ENCODE peak calls at places on chromosomes 3 and 15, in four cellular contexts. One of them, this sample, is unnamed.

GRCh38 chr15:67833504-67834248 is 6.2 kb downstream of the RNU6-1 start:
- DNase-seq in H1: no peak
- DNase-seq in AG20443: peak
- DNase-seq in activated effector memory CD4-positive, alpha-beta T cell treated with Interleukin-2 at 50 U/mL for 16 hours: no peak
- DNase-seq in this sample: no peak

GRCh38 chr3:24963762-24964625 is 464.1 kb upstream of the RARB start:
- DNase-seq in activated effector memory CD4-positive, alpha-beta T cell treated with Interleukin-2 at 50 U/mL for 16 hours: no peak
- DNase-seq in AG20443: no peak
- DNase-seq in H1: no peak
- DNase-seq in this sample: no peak

GRCh38 chr3:43194490-43195115 is 88.7 kb upstream of the POMGNT2 start:
- DNase-seq in AG20443: peak
- DNase-seq in H1: no peak
- DNase-seq in activated effector memory CD4-positive, alpha-beta T cell treated with Interleukin-2 at 50 U/mL for 16 hours: peak
- DNase-seq in this sample: peak

GRCh38 chr15:55507567-55507966 is 467 bp downstream of the DNAAF4 start:
- DNase-seq in activated effector memory CD4-positive, alpha-beta T cell treated with Interleukin-2 at 50 U/mL for 16 hours: no peak
- DNase-seq in H1: no peak
- DNase-seq in AG20443: no peak
- DNase-seq in this sample: no peak

GRCh38 chr3:66149269-66149668 is 71.5 kb upstream of the SLC25A26 start:
- DNase-seq in activated effector memory CD4-positive, alpha-beta T cell treated with Interleukin-2 at 50 U/mL for 16 hours: no peak
- DNase-seq in H1: no peak
- DNase-seq in AG20443: no peak
- DNase-seq in this sample: no peak

GRCh38 chr3:101950510-101950909 is 101.2 kb downstream of the NFKBIZ start:
- DNase-seq in activated effector memory CD4-positive, alpha-beta T cell treated with Interleukin-2 at 50 U/mL for 16 hours: no peak
- DNase-seq in AG20443: peak
- DNase-seq in H1: no peak
- DNase-seq in this sample: no peak

GRCh38 chr15:82540055-82540983 is at the start of gene RPS17:
- DNase-seq in activated effector memory CD4-positive, alpha-beta T cell treated with Interleukin-2 at 50 U/mL for 16 hours: peak
- DNase-seq in H1: peak
- DNase-seq in AG20443: peak
- DNase-seq in this sample: peak

GRCh38 chr3:117610156-117610555 is 900.6 kb downstream of the TUSC7 start:
- DNase-seq in H1: no peak
- DNase-seq in activated effector memory CD4-positive, alpha-beta T cell treated with Interleukin-2 at 50 U/mL for 16 hours: no peak
- DNase-seq in AG20443: no peak
- DNase-seq in this sample: no peak

GRCh38 chr15:43185161-43186002 is at the start of gene CCNDBP1:
- DNase-seq in AG20443: peak
- DNase-seq in activated effector memory CD4-positive, alpha-beta T cell treated with Interleukin-2 at 50 U/mL for 16 hours: peak
- DNase-seq in H1: peak
- DNase-seq in this sample: peak

GRCh38 chr3:126516936-126517290 is 660 bp downstream of the UROC1 start:
- DNase-seq in AG20443: no peak
- DNase-seq in H1: no peak
- DNase-seq in activated effector memory CD4-positive, alpha-beta T cell treated with Interleukin-2 at 50 U/mL for 16 hours: no peak
- DNase-seq in this sample: no peak

GRCh38 chr3:181470349-181470748 is 241.4 kb upstream of the SOX2 start:
- DNase-seq in AG20443: no peak
- DNase-seq in activated effector memory CD4-positive, alpha-beta T cell treated with Interleukin-2 at 50 U/mL for 16 hours: no peak
- DNase-seq in H1: no peak
- DNase-seq in this sample: no peak

GRCh38 chr3:192675958-192676649 is 51.2 kb downstream of the FGF12 start:
- DNase-seq in activated effector memory CD4-positive, alpha-beta T cell treated with Interleukin-2 at 50 U/mL for 16 hours: no peak
- DNase-seq in AG20443: no peak
- DNase-seq in H1: no peak
- DNase-seq in this sample: no peak

GRCh38 chr3:180743813-180744212 is 64.5 kb upstream of the CCDC39 start:
- DNase-seq in activated effector memory CD4-positive, alpha-beta T cell treated with Interleukin-2 at 50 U/mL for 16 hours: no peak
- DNase-seq in H1: no peak
- DNase-seq in AG20443: no peak
- DNase-seq in this sample: no peak

GRCh38 chr3:183533410-183534132 is 21.9 kb downstream of the KLHL6 start:
- DNase-seq in AG20443: no peak
- DNase-seq in activated effector memory CD4-positive, alpha-beta T cell treated with Interleukin-2 at 50 U/mL for 16 hours: no peak
- DNase-seq in H1: no peak
- DNase-seq in this sample: no peak

GRCh38 chr3:16816048-16816780 is 68.5 kb upstream of the PLCL2 start:
- DNase-seq in activated effector memory CD4-positive, alpha-beta T cell treated with Interleukin-2 at 50 U/mL for 16 hours: no peak
- DNase-seq in H1: no peak
- DNase-seq in AG20443: no peak
- DNase-seq in this sample: no peak

GRCh38 chr15:51387699-51388041 is 46.2 kb downstream of the GLDN start:
- DNase-seq in AG20443: no peak
- DNase-seq in H1: no peak
- DNase-seq in activated effector memory CD4-positive, alpha-beta T cell treated with Interleukin-2 at 50 U/mL for 16 hours: no peak
- DNase-seq in this sample: no peak

GRCh38 chr15:67853454-67853853 is 13.6 kb upstream of the RNU6-1 start:
- DNase-seq in H1: no peak
- DNase-seq in activated effector memory CD4-positive, alpha-beta T cell treated with Interleukin-2 at 50 U/mL for 16 hours: no peak
- DNase-seq in AG20443: no peak
- DNase-seq in this sample: no peak

GRCh38 chr3:166340604-166341003 is 503.4 kb upstream of the BCHE start:
- DNase-seq in AG20443: no peak
- DNase-seq in activated effector memory CD4-positive, alpha-beta T cell treated with Interleukin-2 at 50 U/mL for 16 hours: no peak
- DNase-seq in H1: no peak
- DNase-seq in this sample: no peak

GRCh38 chr3:15050405-15051092 is 14.6 kb downstream of the MRPS25 start:
- DNase-seq in H1: no peak
- DNase-seq in AG20443: no peak
- DNase-seq in activated effector memory CD4-positive, alpha-beta T cell treated with Interleukin-2 at 50 U/mL for 16 hours: no peak
- DNase-seq in this sample: no peak

GRCh38 chr15:63408514-63408913 is 26.9 kb upstream of the CA12 start:
- DNase-seq in H1: no peak
- DNase-seq in activated effector memory CD4-positive, alpha-beta T cell treated with Interleukin-2 at 50 U/mL for 16 hours: no peak
- DNase-seq in AG20443: no peak
- DNase-seq in this sample: no peak

GRCh38 chr3:177603137-177603603 is 405.9 kb upstream of the TBL1XR1 start:
- DNase-seq in AG20443: no peak
- DNase-seq in activated effector memory CD4-positive, alpha-beta T cell treated with Interleukin-2 at 50 U/mL for 16 hours: no peak
- DNase-seq in H1: no peak
- DNase-seq in this sample: no peak

GRCh38 chr3:37543692-37544091 is 318.0 kb upstream of the CTDSPL start:
- DNase-seq in H1: no peak
- DNase-seq in activated effector memory CD4-positive, alpha-beta T cell treated with Interleukin-2 at 50 U/mL for 16 hours: no peak
- DNase-seq in AG20443: no peak
- DNase-seq in this sample: no peak

This sample was measured in activated T-helper 2 cell treated with anti-CD3 and anti-CD28 coated beads, Interferon-gamma antibody, Interleukin-2, Interleukin-4, amounts not matched to agents 10 μg/mL and 5 μg/mL and 100 μg/mL, durations not matched to agents 14 hours and 24 hours and 36 hours.